ENCODE peak calls at places on chromosomes 4 and X, in seven cellular contexts. V is SJSA1, X is upper lobe of right lung, A is BE2C, O is K562, M is ovary, Z is tibial artery. W is an unnamed sample. For H3K27me3, the result is how much of the 10 kb centered on the place peaks cover.

GRCh38 chr4:95500361-95500760 is 48.4 kb downstream of the UNC5C start:
- DNase-seq in V (no peak), X (no peak), A (no peak), O (no peak), M (no peak), Z (no peak), W (no peak)

GRCh38 chr4:1208970-1209704 is 36.8 kb upstream of the SPON2 start:
- DNase-seq in V (no peak), X (peak), A (peak), O (no peak), M (peak), Z (peak), W (no peak)

GRCh38 chr4:76090241-76090691 is 15.8 kb downstream of the ART3 start:
- DNase-seq in V (no peak), X (no peak), A (peak), O (peak), M (no peak), Z (peak), W (no peak)

GRCh38 chr4:129929052-129929451 is 833.1 kb downstream of the C4orf33 start:
- DNase-seq in V (no peak), X (no peak), A (peak), O (no peak), M (no peak), Z (no peak), W (no peak)

GRCh38 chr4:145785391-145786008 is 105.6 kb downstream of the C4orf51 start:
- DNase-seq in V (no peak), X (no peak), A (no peak), O (no peak), M (no peak), Z (no peak), W (no peak)

GRCh38 chrX:9604111-9604907 is 139.5 kb downstream of the TBL1X start:
- DNase-seq in V (no peak), X (no peak), A (no peak), O (no peak), M (peak), Z (peak), W (no peak)

GRCh38 chr4:35087216-35087615 is 1157.1 kb downstream of the ARAP2 start:
- DNase-seq in V (no peak), X (no peak), A (no peak), O (no peak), M (no peak), Z (no peak), W (no peak)

GRCh38 chrX:1502241-1502640 is 34.7 kb downstream of the P2RY8 start:
- DNase-seq in V (no peak), X (peak), A (no peak), O (no peak), M (no peak), Z (no peak), W (no peak)

GRCh38 chr4:139735381-139736256 is 70.0 kb downstream of the MGST2 start:
- DNase-seq in V (no peak), X (peak), A (peak), O (no peak), M (peak), Z (peak), W (no peak)

GRCh38 chr4:81502561-81502960 is 30.9 kb upstream of the RASGEF1B start:
- DNase-seq in V (no peak), X (no peak), A (no peak), O (no peak), M (no peak), Z (no peak), W (no peak)

GRCh38 chr4:93842512-93843252 is 14.1 kb downstream of the ATOH1 start:
- DNase-seq in V (no peak), X (no peak), A (no peak), O (no peak), M (no peak), Z (no peak), W (no peak)

GRCh38 chrX:21479695-21480280 is 105.6 kb downstream of the CNKSR2 start:
- DNase-seq in V (peak), X (no peak), A (peak), O (no peak), M (no peak), Z (no peak), W (peak)

GRCh38 chrX:104319346-104319745 is 64.6 kb upstream of the ESX1 start:
- DNase-seq in V (no peak), X (no peak), A (no peak), O (no peak), M (no peak), Z (no peak), W (no peak)
- H3K27me3 ChIP-seq in V (under half), X (under half), A (under half), O (under half), M (under half), Z (under half), W (under half)

DNA sequence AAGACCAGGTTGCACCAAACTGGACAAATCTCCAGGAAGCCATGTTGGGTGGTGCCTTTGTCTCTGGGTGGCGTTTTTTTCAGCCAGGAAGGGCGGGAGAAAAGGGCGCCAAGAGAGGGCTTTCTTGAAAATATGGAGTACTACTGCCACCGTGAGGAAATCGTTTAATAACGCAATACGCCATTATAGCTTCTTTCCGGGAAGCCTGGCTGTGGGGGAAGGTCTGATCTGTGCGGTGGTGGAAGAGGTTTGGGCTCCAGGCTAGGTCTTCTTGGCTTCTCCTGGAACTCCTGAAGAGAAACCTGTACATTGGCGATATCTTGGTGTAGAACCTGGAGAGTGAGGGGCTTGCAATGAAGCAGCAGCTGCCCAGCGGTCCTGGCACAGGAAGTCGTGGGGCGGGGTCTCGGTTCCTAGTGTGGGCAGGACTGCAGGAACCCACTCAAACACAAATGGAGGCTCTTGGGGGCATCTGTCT is 202.7 kb downstream of the OR13H1 start:
- DNase-seq in V (peak), X (no peak), A (peak), O (peak), M (peak), Z (no peak), W (no peak)
- H3K27me3 ChIP-seq in V (under half), X (under half), A (under half), O (under half), M (under half), Z (under half), W (under half)

DNA sequence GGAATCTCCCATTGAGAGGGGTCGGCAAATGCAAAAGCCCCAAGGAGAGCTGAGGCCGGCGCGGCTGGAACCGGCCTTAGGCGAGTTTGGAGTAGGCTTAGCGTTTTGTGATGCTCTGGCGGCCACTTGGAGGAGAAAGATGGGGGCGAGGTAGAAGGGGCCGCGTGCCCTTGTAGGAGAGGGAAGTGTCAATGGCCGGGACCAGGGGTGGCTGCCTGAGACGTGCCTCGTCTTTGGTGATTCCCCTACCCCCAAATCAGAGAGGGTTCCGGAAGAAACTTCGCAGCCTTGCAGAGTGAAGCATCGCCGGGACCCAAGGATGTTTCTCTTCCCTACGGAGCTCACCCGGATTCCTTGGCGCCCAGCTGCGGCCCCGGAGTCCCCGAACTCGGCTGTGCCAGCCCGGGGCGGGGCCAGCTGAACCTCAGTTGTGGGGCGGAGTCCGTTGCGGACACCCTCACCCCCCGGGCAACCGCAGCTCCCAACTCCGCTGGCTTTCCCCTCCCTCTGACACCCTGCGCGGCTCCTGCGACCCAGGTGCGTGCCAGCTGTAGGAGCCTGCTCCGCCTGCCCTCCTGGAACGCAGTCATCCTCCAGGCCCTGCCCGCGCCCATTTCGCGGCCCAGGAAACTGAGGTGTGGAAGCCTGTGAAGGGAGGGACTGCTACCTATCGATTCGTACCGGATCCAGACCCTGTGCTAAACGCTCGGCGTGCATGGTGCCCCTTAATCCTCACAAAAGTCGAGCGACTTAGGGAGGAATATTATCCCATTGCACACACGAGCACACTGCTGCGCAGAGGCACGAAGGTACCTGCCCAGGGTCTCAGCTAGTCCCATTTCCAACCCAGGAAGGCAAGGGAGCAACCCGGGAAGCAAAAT is 12.0 kb downstream of the MSX1 start:
- DNase-seq in V (no peak), X (no peak), A (no peak), O (no peak), M (no peak), Z (no peak), W (no peak)
- H3K27me3 ChIP-seq in V (under half), X (half or more), A (half or more), O (half or more), M (under half), Z (under half), W (under half)

DNA sequence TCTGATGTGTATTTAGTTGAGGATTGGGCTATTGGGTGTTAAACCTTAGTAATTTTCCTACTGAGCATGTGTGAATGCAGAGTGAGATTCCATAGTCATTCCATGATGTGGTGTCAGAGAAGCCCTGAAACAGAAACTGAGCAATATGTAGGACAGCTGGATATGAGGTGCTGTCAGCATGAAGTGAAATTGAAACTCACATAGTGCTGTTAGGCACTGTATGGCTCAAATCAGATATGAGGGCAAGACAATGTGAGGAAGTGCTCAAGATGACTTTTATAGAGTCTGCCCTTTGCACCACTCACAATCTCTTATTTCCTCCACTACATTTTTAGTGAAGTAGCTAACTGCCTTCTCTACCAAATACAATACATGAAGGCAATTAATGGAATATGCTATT is 188.3 kb downstream of the SH3BGRL start:
- DNase-seq in V (no peak), X (no peak), A (no peak), O (no peak), M (no peak), Z (no peak), W (no peak)
- H3K27me3 ChIP-seq in V (under half), X (under half), A (under half), O (under half), M (under half), Z (under half), W (under half)

GRCh38 chr4:167730769-167731168 is 361.6 kb upstream of the ANXA10 start:
- DNase-seq in V (no peak), X (no peak), A (no peak), O (no peak), M (no peak), Z (no peak), W (no peak)
- H3K27me3 ChIP-seq in V (under half), X (under half), A (under half), O (under half), M (under half), Z (under half), W (under half)

DNA sequence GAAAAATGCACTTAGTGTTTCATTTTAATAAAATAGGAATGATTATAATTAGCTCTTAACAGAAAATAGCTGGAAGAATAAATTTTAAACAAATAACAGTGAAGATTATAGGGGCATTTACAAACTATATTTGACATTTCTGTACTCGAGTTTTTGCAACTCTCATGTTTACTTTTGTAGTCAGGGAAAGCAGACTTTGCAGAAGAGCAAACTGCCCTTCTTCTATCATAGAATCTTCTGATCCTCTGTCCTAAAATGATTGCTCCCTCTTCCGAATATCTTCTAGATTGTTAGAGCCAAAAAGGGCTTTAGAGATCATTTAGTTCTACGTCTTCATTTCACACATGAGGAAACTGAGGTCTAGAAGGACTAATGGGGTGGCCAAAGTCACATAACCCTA is 219.0 kb downstream of the RELL1 start:
- DNase-seq in V (no peak), X (no peak), A (no peak), O (no peak), M (no peak), Z (no peak), W (no peak)
- H3K27me3 ChIP-seq in V (under half), X (under half), A (under half), O (under half), M (under half), Z (under half), W (under half)

GRCh38 chrX:154806837-154807501 is 1.7 kb upstream of the MPP1 start:
- DNase-seq in V (no peak), X (no peak), A (no peak), O (no peak), M (no peak), Z (no peak), W (no peak)
- H3K27me3 ChIP-seq in V (under half), X (under half), A (under half), O (under half), M (under half), Z (under half), W (under half)